ENCODE peak calls at places on chromosome 11, in four cellular contexts. One of them, this sample, is unnamed.

GRCh38 chr11:126061707-126062678 is 673 bp downstream of the CDON start:
- DNase-seq in HepG2: peak; percentile 66
- DNase-seq in GM12878: no peak
- DNase-seq in K562: no peak
- DNase-seq in this sample: peak; percentile 65

GRCh38 chr11:46348986-46349401 is 1.7 kb downstream of the DGKZ start:
- DNase-seq in HepG2: no peak
- DNase-seq in GM12878: no peak
- DNase-seq in K562: no peak
- DNase-seq in this sample: no peak

GRCh38 chr11:296976-297665 is 2.2 kb downstream of the IFITM5 start:
- DNase-seq in HepG2: no peak
- DNase-seq in GM12878: no peak
- DNase-seq in K562: no peak
- DNase-seq in this sample: no peak

GRCh38 chr11:117743121-117743815 is 53.7 kb downstream of the DSCAML1 start:
- DNase-seq in HepG2: no peak
- DNase-seq in GM12878: no peak
- DNase-seq in K562: no peak
- DNase-seq in this sample: no peak

GRCh38 chr11:14423633-14424032 is 64.7 kb upstream of the RRAS2 start:
- DNase-seq in HepG2: peak; percentile 53
- DNase-seq in GM12878: no peak
- DNase-seq in K562: no peak
- DNase-seq in this sample: no peak

GRCh38 chr11:72471005-72471898 is 36.9 kb upstream of the CLPB start:
- DNase-seq in HepG2: peak; percentile 60
- DNase-seq in GM12878: no peak
- DNase-seq in K562: peak; percentile 67
- DNase-seq in this sample: peak; percentile 78

GRCh38 chr11:111454561-111455192 is 57.5 kb downstream of the BTG4 start:
- DNase-seq in HepG2: peak; percentile 42
- DNase-seq in GM12878: no peak
- DNase-seq in K562: peak; percentile 78
- DNase-seq in this sample: peak; percentile 82

GRCh38 chr11:130762342-130763037 is 153.8 kb downstream of the SNX19 start:
- DNase-seq in HepG2: no peak
- DNase-seq in GM12878: no peak
- DNase-seq in K562: no peak
- DNase-seq in this sample: no peak

GRCh38 chr11:76577199-76577920 is 93.2 kb downstream of the LRRC32 start:
- DNase-seq in HepG2: no peak
- DNase-seq in GM12878: no peak
- DNase-seq in K562: no peak
- DNase-seq in this sample: no peak

GRCh38 chr11:123195182-123196059 is at the start of gene CLMP:
- DNase-seq in HepG2: no peak
- DNase-seq in GM12878: no peak
- DNase-seq in K562: no peak
- DNase-seq in this sample: no peak

GRCh38 chr11:1771273-1771672 is 7.5 kb upstream of the CTSD start:
- DNase-seq in HepG2: no peak
- DNase-seq in GM12878: no peak
- DNase-seq in K562: no peak
- DNase-seq in this sample: no peak

GRCh38 chr11:80103149-80103859 is 662.5 kb upstream of the TENM4 start:
- DNase-seq in HepG2: peak; percentile 15
- DNase-seq in GM12878: no peak
- DNase-seq in K562: no peak
- DNase-seq in this sample: no peak

GRCh38 chr11:70826541-70826943 is 425.8 kb downstream of the SHANK2 start:
- DNase-seq in HepG2: no peak
- DNase-seq in GM12878: no peak
- DNase-seq in K562: no peak
- DNase-seq in this sample: peak; percentile 16

GRCh38 chr11:13289081-13289480 is 11.5 kb downstream of the BMAL1 start:
- DNase-seq in HepG2: no peak
- DNase-seq in GM12878: no peak
- DNase-seq in K562: no peak
- DNase-seq in this sample: no peak

GRCh38 chr11:129695543-129696308 is 119.9 kb upstream of the TMEM45B start:
- DNase-seq in HepG2: peak; percentile 46
- DNase-seq in GM12878: no peak
- DNase-seq in K562: peak; percentile 67
- DNase-seq in this sample: peak; percentile 73

GRCh38 chr11:118152020-118152551 is 537 bp downstream of the SCN4B start:
- DNase-seq in HepG2: no peak
- DNase-seq in GM12878: no peak
- DNase-seq in K562: no peak
- DNase-seq in this sample: no peak

GRCh38 chr11:34235591-34236071 is 122.2 kb downstream of the ABTB2 start:
- DNase-seq in HepG2: no peak
- DNase-seq in GM12878: no peak
- DNase-seq in K562: no peak
- DNase-seq in this sample: no peak

GRCh38 chr11:124612045-124612444 is 817 bp downstream of the PANX3 start:
- DNase-seq in HepG2: no peak
- DNase-seq in GM12878: no peak
- DNase-seq in K562: no peak
- DNase-seq in this sample: no peak

GRCh38 chr11:19121646-19122045 is 4.7 kb downstream of the ZDHHC13 start:
- DNase-seq in HepG2: no peak
- DNase-seq in GM12878: no peak
- DNase-seq in K562: no peak
- DNase-seq in this sample: no peak

GRCh38 chr11:46489668-46490560 is 98.3 kb upstream of the CHRM4 start:
- DNase-seq in HepG2: peak; percentile 59
- DNase-seq in GM12878: no peak
- DNase-seq in K562: peak; percentile 49
- DNase-seq in this sample: peak; percentile 58

GRCh38 chr11:1852885-1853284 is at the start of gene LSP1:
- DNase-seq in HepG2: no peak
- DNase-seq in GM12878: peak; percentile 92
- DNase-seq in K562: no peak
- DNase-seq in this sample: no peak

GRCh38 chr11:130674686-130675085 is 226.2 kb downstream of the ADAMTS15 start:
- DNase-seq in HepG2: no peak
- DNase-seq in GM12878: no peak
- DNase-seq in K562: no peak
- DNase-seq in this sample: no peak

GRCh38 chr11:66218026-66218425 is 50.4 kb upstream of the RAB1B start:
- DNase-seq in HepG2: no peak
- DNase-seq in GM12878: no peak
- DNase-seq in K562: no peak
- DNase-seq in this sample: no peak

GRCh38 chr11:88103337-88104206 is 71.7 kb downstream of the RAB38 start:
- DNase-seq in HepG2: peak; percentile 52
- DNase-seq in GM12878: peak; percentile 53
- DNase-seq in K562: peak; percentile 60
- DNase-seq in this sample: peak; percentile 78

GRCh38 chr11:67255864-67256263 is 10.4 kb upstream of the GRK2 start:
- DNase-seq in HepG2: no peak
- DNase-seq in GM12878: no peak
- DNase-seq in K562: no peak
- DNase-seq in this sample: no peak

GRCh38 chr11:35099278-35100018 is 39.5 kb upstream of the CD44 start:
- DNase-seq in HepG2: no peak
- DNase-seq in GM12878: no peak
- DNase-seq in K562: no peak
- DNase-seq in this sample: no peak

GRCh38 chr11:77747381-77747969 is 73.0 kb downstream of the RSF1 start:
- DNase-seq in HepG2: no peak
- DNase-seq in GM12878: no peak
- DNase-seq in K562: no peak
- DNase-seq in this sample: no peak

GRCh38 chr11:125585486-125585885 is 7.2 kb upstream of the STT3A start:
- DNase-seq in HepG2: no peak
- DNase-seq in GM12878: no peak
- DNase-seq in K562: no peak
- DNase-seq in this sample: no peak

GRCh38 chr11:132395434-132395833 is 1025.0 kb downstream of the NTM start:
- DNase-seq in HepG2: no peak
- DNase-seq in GM12878: no peak
- DNase-seq in K562: no peak
- DNase-seq in this sample: no peak

GRCh38 chr11:21704539-21704938 is 488.3 kb upstream of the ANO5 start:
- DNase-seq in HepG2: no peak
- DNase-seq in GM12878: no peak
- DNase-seq in K562: no peak
- DNase-seq in this sample: no peak

GRCh38 chr11:119148855-119149370 is at the start of gene ABCG4:
- DNase-seq in HepG2: no peak
- DNase-seq in GM12878: no peak
- DNase-seq in K562: no peak
- DNase-seq in this sample: peak; percentile 48

GRCh38 chr11:36012410-36012809 is 68.5 kb downstream of the LDLRAD3 start:
- DNase-seq in HepG2: no peak
- DNase-seq in GM12878: no peak
- DNase-seq in K562: no peak
- DNase-seq in this sample: no peak

GRCh38 chr11:13169709-13170108 is 107.9 kb upstream of the BMAL1 start:
- DNase-seq in HepG2: no peak
- DNase-seq in GM12878: no peak
- DNase-seq in K562: no peak
- DNase-seq in this sample: no peak

GRCh38 chr11:131372243-131372930 is 2.0 kb downstream of the NTM start:
- DNase-seq in HepG2: no peak
- DNase-seq in GM12878: no peak
- DNase-seq in K562: no peak
- DNase-seq in this sample: no peak

GRCh38 chr11:8291421-8292350 is 28.0 kb upstream of the LMO1 start:
- DNase-seq in HepG2: no peak
- DNase-seq in GM12878: no peak
- DNase-seq in K562: no peak
- DNase-seq in this sample: no peak

GRCh38 chr11:62908468-62909072 is 12.6 kb downstream of the CHRM1 start:
- DNase-seq in HepG2: no peak
- DNase-seq in GM12878: no peak
- DNase-seq in K562: no peak
- DNase-seq in this sample: no peak

GRCh38 chr11:62905286-62905685 is 15.9 kb downstream of the CHRM1 start:
- DNase-seq in HepG2: no peak
- DNase-seq in GM12878: no peak
- DNase-seq in K562: no peak
- DNase-seq in this sample: no peak

GRCh38 chr11:62909107-62909894 is 11.9 kb downstream of the CHRM1 start:
- DNase-seq in HepG2: peak; percentile 70
- DNase-seq in GM12878: no peak
- DNase-seq in K562: peak; percentile 71
- DNase-seq in this sample: peak; percentile 74

GRCh38 chr11:62902932-62903331 is 18.2 kb downstream of the CHRM1 start:
- DNase-seq in HepG2: no peak
- DNase-seq in GM12878: no peak
- DNase-seq in K562: no peak
- DNase-seq in this sample: no peak

GRCh38 chr11:62905927-62906531 is 15.1 kb downstream of the CHRM1 start:
- DNase-seq in HepG2: peak; percentile 64
- DNase-seq in GM12878: peak; percentile 46
- DNase-seq in K562: peak; percentile 87
- DNase-seq in this sample: peak; percentile 87
- TF ChIP-seq TARDBP in HepG2: no peak
- TF ChIP-seq TARDBP in GM12878: no peak
- TF ChIP-seq TARDBP in K562: no peak
- TF ChIP-seq TARDBP in this sample: no peak

DNA sequence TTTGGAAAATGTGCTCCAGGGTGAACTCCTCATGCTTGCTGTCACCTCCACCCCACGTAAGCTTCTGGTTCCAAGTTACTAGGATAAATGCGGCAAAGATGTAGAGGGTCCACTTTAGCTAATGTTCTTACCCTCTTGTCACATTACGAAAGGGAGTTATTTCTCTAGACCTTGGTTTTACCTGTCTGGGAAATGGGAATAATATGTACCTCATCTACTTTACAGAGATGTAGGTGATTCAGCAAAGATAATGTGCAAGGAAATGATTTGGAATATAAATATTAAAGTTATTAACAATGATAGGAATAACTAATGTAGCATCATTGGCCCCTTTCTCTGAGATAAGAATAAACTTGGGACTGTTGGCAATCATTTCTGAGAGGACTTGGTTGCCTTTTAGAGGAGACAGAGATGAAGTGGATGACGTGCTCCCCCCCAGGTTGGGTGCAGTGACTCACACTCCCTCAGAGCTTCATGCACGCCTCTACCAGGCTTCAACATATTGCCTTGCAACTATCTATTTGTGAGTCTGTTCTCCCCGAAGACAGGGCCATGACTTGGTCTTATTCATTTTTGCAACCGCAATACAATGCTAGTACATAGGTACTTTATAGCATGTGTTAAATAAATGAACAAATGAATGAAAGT is 97.1 kb downstream of the ME3 start:
- DNase-seq in HepG2: no peak
- DNase-seq in GM12878: no peak
- DNase-seq in K562: no peak
- DNase-seq in this sample: no peak
- TF ChIP-seq FOXM1 in HepG2: no peak
- TF ChIP-seq FOXM1 in GM12878: no peak
- TF ChIP-seq FOXM1 in K562: no peak
- TF ChIP-seq FOXM1 in this sample: no peak

GRCh38 chr11:32071811-32072210 is 19.1 kb upstream of the RCN1 start:
- DNase-seq in HepG2: peak; percentile 11
- DNase-seq in GM12878: no peak
- DNase-seq in K562: peak; percentile 14
- DNase-seq in this sample: peak; percentile 53

GRCh38 chr11:32068134-32068533 is 22.7 kb upstream of the RCN1 start:
- DNase-seq in HepG2: no peak
- DNase-seq in GM12878: no peak
- DNase-seq in K562: no peak
- DNase-seq in this sample: no peak

GRCh38 chr11:32070707-32071106 is 20.2 kb upstream of the RCN1 start:
- DNase-seq in HepG2: no peak
- DNase-seq in GM12878: no peak
- DNase-seq in K562: no peak
- DNase-seq in this sample: no peak

GRCh38 chr11:32072872-32073661 is 17.8 kb upstream of the RCN1 start:
- DNase-seq in HepG2: no peak
- DNase-seq in GM12878: no peak
- DNase-seq in K562: no peak
- DNase-seq in this sample: no peak

GRCh38 chr11:32069361-32070058 is 21.4 kb upstream of the RCN1 start:
- DNase-seq in HepG2: no peak
- DNase-seq in GM12878: no peak
- DNase-seq in K562: no peak
- DNase-seq in this sample: no peak
- TF ChIP-seq BHLHE40 in HepG2: no peak
- TF ChIP-seq BHLHE40 in GM12878: no peak
- TF ChIP-seq BHLHE40 in K562: no peak
- TF ChIP-seq BHLHE40 in this sample: no peak

GRCh38 chr11:96114178-96115070 is 190.5 kb upstream of the MTMR2 start:
- DNase-seq in HepG2: peak; percentile 74
- DNase-seq in GM12878: no peak
- DNase-seq in K562: no peak
- DNase-seq in this sample: no peak
- TF ChIP-seq TARDBP in HepG2: no peak
- TF ChIP-seq TARDBP in GM12878: no peak
- TF ChIP-seq TARDBP in K562: no peak
- TF ChIP-seq TARDBP in this sample: no peak